ENCODE peak calls at places on chromosomes 1 and 21, in five cellular contexts. N is neuronal stem cell, L is MM.1S, P is cardiac muscle cell, A is astrocyte. R is an unnamed sample.

GRCh38 chr1:31183927-31184554 is 55.6 kb downstream of the NKAIN1 start:
- DNase-seq in N (peak), L (peak), P (peak), A (no peak), R (no peak)

GRCh38 chr1:171898956-171899355 is 57.7 kb downstream of the DNM3 start:
- DNase-seq in P (no peak), A (peak), N (peak), L (no peak), R (peak)

GRCh38 chr1:204828352-204828850 is 42.3 kb upstream of the NFASC start:
- DNase-seq in P (peak), A (peak), L (peak), N (peak), R (peak)

GRCh38 chr1:30525980-30526651 is 197.3 kb downstream of the MATN1 start:
- DNase-seq in N (no peak), L (no peak), P (peak), A (peak), R (peak)

GRCh38 chr1:54800041-54800898 is 853 bp downstream of the TTC22 start:
- DNase-seq in A (no peak), L (no peak), N (no peak), P (no peak), R (no peak)

GRCh38 chr1:204190212-204191211 is 5.8 kb downstream of the KISS1 start:
- DNase-seq in L (no peak), A (peak), P (peak), N (no peak), R (no peak)

GRCh38 chr1:71245246-71245645 is 164.4 kb upstream of the ZRANB2 start:
- DNase-seq in L (no peak), A (no peak), N (no peak), P (no peak), R (no peak)

GRCh38 chr21:16634522-16634914 is 878.3 kb upstream of the CXADR start:
- DNase-seq in L (no peak), N (no peak), P (no peak), A (no peak), R (no peak)

GRCh38 chr1:113223546-113223945 is 150.5 kb downstream of the LRIG2 start:
- DNase-seq in L (no peak), P (peak), N (no peak), A (peak), R (no peak)

GRCh38 chr21:21897275-21897883 is 899.2 kb downstream of the NCAM2 start:
- DNase-seq in P (no peak), L (no peak), N (no peak), A (peak), R (no peak)

GRCh38 chr1:53348491-53349368 is 20.9 kb upstream of the LRP8 start:
- DNase-seq in A (no peak), N (no peak), P (no peak), L (no peak), R (no peak)

GRCh38 chr1:156376146-156376545 is 7.1 kb downstream of the RHBG start:
- DNase-seq in N (no peak), A (no peak), L (no peak), P (peak), R (no peak)

GRCh38 chr1:115712911-115713609 is 55.5 kb downstream of the CASQ2 start:
- DNase-seq in P (no peak), A (no peak), L (no peak), N (no peak), R (no peak)

GRCh38 chr1:180917306-180918065 is 4.8 kb downstream of the KIAA1614 start:
- DNase-seq in P (peak), A (no peak), N (no peak), L (no peak), R (no peak)

GRCh38 chr1:22428672-22429071 is 23.0 kb upstream of the ZBTB40 start:
- DNase-seq in N (no peak), P (peak), A (peak), L (peak), R (peak)

GRCh38 chr21:20729376-20729775 is 268.8 kb upstream of the NCAM2 start:
- DNase-seq in L (no peak), N (no peak), P (peak), A (peak), R (no peak)

GRCh38 chr1:107681001-107681479 is 283.9 kb downstream of the VAV3 start:
- DNase-seq in L (no peak), P (no peak), A (no peak), N (no peak), R (no peak)

GRCh38 chr1:29503441-29503840 is 267.1 kb downstream of the PTPRU start:
- DNase-seq in P (no peak), A (no peak), L (no peak), N (no peak), R (no peak)

GRCh38 chr1:156467906-156468305 is 32.7 kb downstream of the MEF2D start:
- DNase-seq in L (no peak), N (no peak), A (no peak), P (no peak), R (no peak)

GRCh38 chr1:29392486-29393450 is 156.4 kb downstream of the PTPRU start:
- DNase-seq in P (no peak), A (no peak), N (no peak), L (no peak), R (no peak)

GRCh38 chr1:92484472-92485373 is 2.0 kb downstream of the GFI1 start:
- DNase-seq in L (peak), P (peak), N (peak), A (no peak), R (peak)

GRCh38 chr1:193212637-193213036 is 26.2 kb upstream of the B3GALT2 start:
- DNase-seq in A (no peak), P (no peak), N (no peak), L (no peak), R (no peak)
- H3K27ac ChIP-seq in A (no peak), P (no peak), N (no peak), L (no peak), R (no peak)

GRCh38 chr1:19344831-19345230 is 32.7 kb downstream of the SLC66A1 start:
- DNase-seq in A (no peak), N (no peak), P (no peak), L (no peak), R (no peak)
- H3K27ac ChIP-seq in A (no peak), N (peak), P (peak), L (no peak), R (no peak)

GRCh38 chr1:1989759-1990158 is 13.8 kb downstream of the CFAP74 start:
- DNase-seq in N (no peak), L (no peak), P (peak), A (no peak), R (peak)
- H3K27ac ChIP-seq in N (no peak), L (no peak), P (no peak), A (no peak), R (peak)

DNA sequence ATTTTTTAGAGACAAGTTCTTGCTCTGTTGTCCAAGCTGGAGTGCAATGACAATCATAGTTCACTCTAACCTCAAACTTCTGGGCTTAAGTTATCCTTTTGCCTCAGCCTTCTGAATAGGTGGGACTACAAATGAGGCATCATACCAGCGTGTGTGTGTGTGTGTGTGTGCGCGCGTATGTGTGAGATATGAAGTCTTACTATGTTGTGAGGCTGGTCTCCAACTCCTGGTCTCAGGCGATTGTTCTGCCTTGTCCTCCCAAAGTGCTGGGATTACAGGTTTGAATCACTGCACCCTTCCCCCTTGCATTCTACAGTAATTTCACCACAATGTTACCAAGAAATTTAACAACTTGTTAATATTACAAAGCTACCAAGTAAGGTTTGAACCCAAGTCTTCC is 688 bp upstream of the GBP2 start:
- DNase-seq in N (no peak), A (peak), P (no peak), L (no peak), R (no peak)
- H3K27ac ChIP-seq in N (no peak), A (peak), P (no peak), L (no peak), R (peak)

DNA sequence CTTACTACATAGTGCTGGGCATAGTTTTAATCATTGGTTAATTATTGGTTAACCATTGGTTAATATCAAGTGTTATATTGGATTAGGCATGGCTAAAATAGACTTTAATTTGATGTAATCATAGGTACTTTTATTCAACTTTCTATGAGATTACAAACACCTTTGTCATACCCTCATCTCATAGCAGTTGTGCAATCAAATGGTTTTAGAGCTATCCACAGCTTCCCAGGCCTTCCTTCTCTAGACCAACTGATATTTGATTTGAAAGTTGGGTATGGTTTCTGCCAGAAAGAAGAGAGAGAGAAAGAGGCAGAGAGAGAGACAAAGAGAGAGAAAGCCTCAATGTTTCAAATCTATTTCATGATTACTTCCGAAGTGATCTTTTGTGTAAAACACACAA is 9.6 kb upstream of the RGS1 start:
- DNase-seq in A (no peak), L (no peak), N (no peak), P (no peak), R (no peak)
- H3K27ac ChIP-seq in A (no peak), L (no peak), N (no peak), P (no peak), R (no peak)

GRCh38 chr1:8374356-8374755 is 56.4 kb downstream of the SLC45A1 start:
- DNase-seq in A (no peak), L (no peak), P (no peak), N (no peak), R (no peak)
- H3K27ac ChIP-seq in A (peak), L (no peak), P (peak), N (peak), R (peak)

GRCh38 chr21:43603230-43603626 is 56.1 kb downstream of the HSF2BP start:
- DNase-seq in L (no peak), P (no peak), A (no peak), N (no peak), R (peak)

GRCh38 chr21:43598416-43599120 is 60.7 kb downstream of the HSF2BP start:
- DNase-seq in N (no peak), A (peak), L (no peak), P (peak), R (no peak)

GRCh38 chr21:43599728-43600127 is 59.6 kb downstream of the HSF2BP start:
- DNase-seq in A (no peak), P (no peak), L (no peak), N (no peak), R (no peak)

GRCh38 chr21:43602277-43603229 is 56.7 kb downstream of the HSF2BP start:
- DNase-seq in P (no peak), N (no peak), A (no peak), L (peak), R (no peak)

GRCh38 chr21:43600642-43601397 is 58.5 kb downstream of the HSF2BP start:
- DNase-seq in P (peak), N (no peak), A (peak), L (no peak), R (no peak)
- H3K27ac ChIP-seq in P (no peak), N (no peak), A (peak), L (no peak), R (no peak)

GRCh38 chr1:235908742-235909520 is 42.2 kb upstream of the LYST start:
- DNase-seq in N (no peak), P (peak), L (no peak), A (peak), R (peak)
- H3K27ac ChIP-seq in N (no peak), P (no peak), L (no peak), A (peak), R (no peak)

GRCh38 chr1:206662396-206663092 is 22.2 kb upstream of the MAPKAPK2 start:
- DNase-seq in L (no peak), N (no peak), P (no peak), A (no peak), R (no peak)

GRCh38 chr1:206661161-206661820 is 23.4 kb upstream of the MAPKAPK2 start:
- DNase-seq in N (no peak), L (no peak), P (no peak), A (no peak), R (no peak)

GRCh38 chr1:206664740-206665139 is 20.0 kb upstream of the MAPKAPK2 start:
- DNase-seq in N (no peak), A (no peak), L (no peak), P (no peak), R (no peak)

GRCh38 chr1:206666954-206667353 is 17.8 kb upstream of the MAPKAPK2 start:
- DNase-seq in L (no peak), A (no peak), N (no peak), P (no peak), R (no peak)

DNA sequence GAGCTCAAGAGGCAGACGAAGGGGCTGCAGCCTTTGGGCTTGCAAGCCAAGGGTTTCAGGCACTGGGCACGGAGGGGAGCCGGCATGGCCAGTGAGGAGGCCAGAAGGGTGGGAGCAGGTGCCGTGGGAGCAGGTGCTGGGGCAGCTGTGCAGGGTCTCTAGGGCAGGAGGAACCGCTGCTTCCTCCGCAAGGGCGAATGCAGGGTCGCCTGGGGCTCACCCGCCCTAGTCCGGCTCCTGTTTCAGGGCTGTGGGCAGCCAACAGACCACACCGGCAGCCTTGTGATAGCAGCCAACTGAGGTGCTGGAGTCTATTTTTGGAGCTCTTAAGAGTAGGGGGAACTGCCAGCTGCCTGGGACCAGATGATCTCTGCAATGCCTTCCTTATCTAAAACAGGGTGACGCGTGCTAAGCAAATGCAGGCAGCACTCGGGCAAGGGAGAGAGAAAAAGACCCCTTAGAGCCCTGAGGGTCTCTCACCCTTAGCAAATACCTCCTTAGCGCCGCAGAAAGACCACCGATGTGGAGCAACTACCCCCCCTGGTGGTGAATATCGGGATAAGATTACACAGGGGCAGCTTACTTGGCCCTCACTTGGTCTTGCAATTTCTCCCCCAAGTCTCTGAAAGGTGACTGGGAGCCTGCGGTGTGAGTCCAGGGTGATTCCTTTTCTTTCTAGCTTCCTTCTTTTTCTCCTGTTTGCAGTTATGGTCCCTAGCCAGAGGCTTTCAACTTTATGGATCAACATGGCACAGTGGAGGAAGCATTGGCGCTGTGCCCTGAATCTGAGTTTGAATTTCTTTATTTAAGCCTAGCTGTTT is 20.7 kb upstream of the MAPKAPK2 start:
- DNase-seq in L (peak), N (peak), P (peak), A (no peak), R (peak)
- H3K27ac ChIP-seq in L (no peak), N (no peak), P (peak), A (no peak), R (no peak)

DNA sequence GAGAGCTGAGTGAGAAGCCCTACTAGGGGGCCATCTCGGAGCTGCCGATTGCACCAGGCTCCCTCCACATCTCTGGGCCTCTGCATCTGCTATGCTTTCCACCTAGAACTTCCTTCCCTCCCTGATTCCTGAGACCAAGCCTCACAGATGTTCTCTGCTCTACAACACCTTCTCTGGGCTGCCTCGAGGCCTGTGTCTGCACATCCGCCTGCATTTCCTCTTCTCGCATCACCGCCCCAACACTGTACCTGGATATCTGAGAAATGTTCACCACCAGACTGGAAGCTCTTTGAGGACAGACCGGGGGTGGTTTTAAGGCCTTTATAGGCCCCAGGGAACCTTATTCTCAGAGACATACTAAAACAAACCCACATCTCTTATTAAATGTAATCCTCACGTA is 20.7 kb downstream of the CTNNBIP1 start:
- DNase-seq in L (no peak), A (no peak), P (no peak), N (no peak), R (no peak)
- H3K27ac ChIP-seq in L (no peak), A (peak), P (peak), N (peak), R (no peak)

R was measured in adrenal gland.